ENCODE peak calls at places on chromosomes 12 and 14, in four cellular contexts. N is HL-60, R is GM12878, H is K562. A is an unnamed sample.
A peak's percentile ranks its signal among the peaks of the same experiment; 100 is the strongest.

GRCh38 chr14:73261520-73262426 is 24.5 kb downstream of the PAPLN start:
- DNase-seq in N (no peak), R (no peak), H (no peak), A (no peak)

GRCh38 chr14:25042362-25043299 is 7.3 kb downstream of the STXBP6 start:
- DNase-seq in N (no peak), R (no peak), H (peak; percentile 6), A (no peak)

GRCh38 chr12:9132008-9132535 is 16.4 kb upstream of the A2M start:
- DNase-seq in N (no peak), R (no peak), H (no peak), A (no peak)

GRCh38 chr12:80268924-80269749 is 169.8 kb downstream of the OTOGL start:
- DNase-seq in N (no peak), R (no peak), H (no peak), A (no peak)

GRCh38 chr14:93859957-93860356 is 67.2 kb upstream of the FAM181A start:
- DNase-seq in N (no peak), R (no peak), H (no peak), A (no peak)

GRCh38 chr12:19248929-19249602 is 119.5 kb downstream of the PLEKHA5 start:
- DNase-seq in N (no peak), R (no peak), H (no peak), A (no peak)

GRCh38 chr14:94031880-94032279 is 5.7 kb downstream of the OTUB2 start:
- DNase-seq in N (no peak), R (no peak), H (no peak), A (no peak)

GRCh38 chr14:61573748-61574513 is 121.4 kb upstream of the HIF1A start:
- DNase-seq in N (no peak), R (no peak), H (no peak), A (no peak)

GRCh38 chr12:23851602-23852001 is 97.9 kb downstream of the SOX5 start:
- DNase-seq in N (no peak), R (no peak), H (no peak), A (no peak)

GRCh38 chr12:126033746-126034145 is 968.5 kb downstream of the AACS start:
- DNase-seq in N (no peak), R (no peak), H (no peak), A (no peak)

GRCh38 chr14:71209888-71210287 is 302.6 kb downstream of the PCNX1 start:
- DNase-seq in N (no peak), R (no peak), H (no peak), A (no peak)

GRCh38 chr12:105420046-105420445 is 89.6 kb downstream of the C12orf75 start:
- DNase-seq in N (no peak), R (no peak), H (no peak), A (no peak)

GRCh38 chr12:77131977-77132490 is 66.7 kb upstream of the E2F7 start:
- DNase-seq in N (no peak), R (no peak), H (no peak), A (no peak)

GRCh38 chr12:10941916-10942607 is 3.0 kb upstream of the TAS2R14 start:
- DNase-seq in N (peak; percentile 7), R (peak; percentile 9), H (no peak), A (no peak)

GRCh38 chr14:52711666-52712065 is 4.7 kb downstream of the PSMC6 start:
- DNase-seq in N (no peak), R (no peak), H (no peak), A (no peak)

GRCh38 chr14:44898547-44898946 is 63.2 kb downstream of the KLHL28 start:
- DNase-seq in N (no peak), R (no peak), H (no peak), A (no peak)

GRCh38 chr14:62674833-62675232 is 370.4 kb downstream of the KCNH5 start:
- DNase-seq in N (peak; percentile 49), R (no peak), H (no peak), A (no peak)

GRCh38 chr14:89787525-89787924 is 167.0 kb downstream of the EFCAB11 start:
- DNase-seq in N (no peak), R (no peak), H (no peak), A (no peak)

GRCh38 chr12:108967869-108968540 is 52.9 kb downstream of the SVOP start:
- DNase-seq in N (no peak), R (no peak), H (peak; percentile 57), A (no peak)

GRCh38 chr12:117098361-117099217 is 627 bp downstream of the TESC start:
- DNase-seq in N (no peak), R (no peak), H (peak; percentile 66), A (peak; percentile 58)

GRCh38 chr14:32560213-32560857 is 231.2 kb downstream of the AKAP6 start:
- DNase-seq in N (peak; percentile 43), R (no peak), H (peak; percentile 43), A (peak; percentile 12)

GRCh38 chr12:104083769-104084475 is 19.6 kb downstream of the HCFC2 start:
- DNase-seq in N (no peak), R (peak; percentile 36), H (no peak), A (peak; percentile 7)

GRCh38 chr14:56659964-56660551 is 80.5 kb downstream of the TMEM260 start:
- DNase-seq in N (peak; percentile 18), R (no peak), H (peak; percentile 32), A (peak; percentile 34)

GRCh38 chr14:102219316-102219715 is 79.6 kb downstream of the WDR20 start:
- DNase-seq in N (no peak), R (no peak), H (no peak), A (no peak)

GRCh38 chr12:118017926-118018325 is 1.4 kb downstream of the RFC5 start:
- DNase-seq in N (no peak), R (no peak), H (no peak), A (no peak)

GRCh38 chr12:6254491-6254890 is 54.3 kb downstream of the CD9 start:
- DNase-seq in N (no peak), R (no peak), H (no peak), A (no peak)

DNA sequence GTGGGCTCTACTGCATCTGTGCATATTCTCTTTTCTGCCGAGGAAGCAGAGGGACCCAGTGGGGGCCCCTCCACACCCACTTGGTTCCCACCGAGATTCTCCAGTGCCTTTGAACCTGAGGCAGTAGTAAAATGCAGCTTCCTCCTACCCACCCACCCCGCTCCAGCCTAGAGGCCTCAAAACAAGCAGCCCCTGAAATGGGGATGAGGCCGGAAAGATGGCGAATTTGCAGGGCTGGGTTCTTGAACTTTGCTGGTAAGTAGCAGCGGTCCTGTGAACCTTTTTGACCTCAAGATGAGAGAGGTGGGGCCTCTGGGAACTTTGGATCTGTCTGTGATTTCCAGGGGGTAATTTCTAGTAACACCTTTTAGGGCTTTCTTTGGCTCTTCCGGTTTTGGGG is 15.4 kb downstream of the PLEKHG3 start:
- DNase-seq in N (no peak), R (no peak), H (no peak), A (no peak)
- TF ChIP-seq SPI1 in N (no peak), R (no peak), H (no peak), A (no peak)

GRCh38 chr14:90785474-90785873 is 30.8 kb downstream of the TTC7B start:
- DNase-seq in N (peak; percentile 71), R (no peak), H (no peak), A (no peak)

GRCh38 chr14:90784621-90785270 is 31.5 kb downstream of the TTC7B start:
- DNase-seq in N (no peak), R (no peak), H (no peak), A (no peak)

GRCh38 chr14:90791481-90791880 is 24.7 kb downstream of the TTC7B start:
- DNase-seq in N (no peak), R (no peak), H (no peak), A (no peak)

GRCh38 chr14:90785876-90786450 is 30.3 kb downstream of the TTC7B start:
- DNase-seq in N (no peak), R (no peak), H (no peak), A (no peak)

DNA sequence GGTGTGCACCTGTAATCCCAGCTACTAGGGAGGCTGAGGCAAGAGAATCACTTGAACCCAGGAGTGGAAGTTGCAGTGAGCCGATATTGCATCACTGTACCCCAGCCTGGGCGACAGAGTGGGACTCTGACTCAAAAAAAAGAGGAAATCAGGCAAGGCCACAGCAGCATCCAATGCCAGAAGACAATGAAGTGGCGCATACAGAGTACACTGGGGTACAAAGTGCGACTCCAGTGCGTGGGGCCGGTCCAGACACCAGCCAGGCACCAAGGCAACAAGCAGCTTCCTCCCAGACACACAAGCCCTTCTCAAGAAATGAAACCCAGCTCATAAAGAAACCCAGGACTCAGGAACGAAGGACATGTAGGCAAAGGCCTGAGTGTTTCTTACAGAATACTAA is 28.2 kb downstream of the TTC7B start:
- DNase-seq in N (peak; percentile 77), R (no peak), H (no peak), A (no peak)
- TF ChIP-seq SPI1 in N (peak; percentile 90), R (no peak), H (no peak), A (no peak)

GRCh38 chr12:124605869-124606774 is 38.7 kb upstream of the NCOR2 start:
- DNase-seq in N (no peak), R (no peak), H (peak; percentile 65), A (no peak)
- TF ChIP-seq SPI1 in N (no peak), R (no peak), H (no peak), A (no peak)

GRCh38 chr14:104425763-104426691 is 153.5 kb upstream of the C14orf180 start:
- DNase-seq in N (no peak), R (no peak), H (no peak), A (no peak)
- TF ChIP-seq SPI1 in N (no peak), R (no peak), H (no peak), A (no peak)

GRCh38 chr12:121330692-121331091 is 21.5 kb downstream of the ANAPC5 start:
- DNase-seq in N (no peak), R (no peak), H (no peak), A (no peak)

GRCh38 chr12:121337416-121337815 is 14.8 kb downstream of the ANAPC5 start:
- DNase-seq in N (no peak), R (no peak), H (no peak), A (no peak)

GRCh38 chr12:121331268-121331667 is 20.9 kb downstream of the ANAPC5 start:
- DNase-seq in N (no peak), R (no peak), H (no peak), A (no peak)

GRCh38 chr12:121333747-121334146 is 18.5 kb downstream of the ANAPC5 start:
- DNase-seq in N (no peak), R (no peak), H (no peak), A (no peak)

GRCh38 chr12:121334513-121335343 is 17.5 kb downstream of the ANAPC5 start:
- DNase-seq in N (peak; percentile 55), R (peak; percentile 26), H (peak; percentile 58), A (no peak)
- TF ChIP-seq SPI1 in N (no peak), R (no peak), H (no peak), A (no peak)

GRCh38 chr12:114689075-114689994 is 5.4 kb upstream of the TBX3 start:
- DNase-seq in N (no peak), R (no peak), H (no peak), A (no peak)

GRCh38 chr12:114692558-114693531 is 8.9 kb upstream of the TBX3 start:
- DNase-seq in N (no peak), R (no peak), H (no peak), A (no peak)

GRCh38 chr12:114691810-114692557 is 8.0 kb upstream of the TBX3 start:
- DNase-seq in N (no peak), R (no peak), H (no peak), A (no peak)

GRCh38 chr12:114690267-114691135 is 6.5 kb upstream of the TBX3 start:
- DNase-seq in N (no peak), R (no peak), H (no peak), A (no peak)

GRCh38 chr12:114691196-114691595 is 7.2 kb upstream of the TBX3 start:
- DNase-seq in N (no peak), R (no peak), H (no peak), A (no peak)
- TF ChIP-seq SPI1 in N (no peak), R (no peak), H (no peak), A (no peak)

GRCh38 chr12:30796508-30796780 is 41.7 kb upstream of the CAPRIN2 start:
- DNase-seq in N (no peak), R (no peak), H (peak; percentile 29), A (no peak)
- TF ChIP-seq SPI1 in N (no peak), R (no peak), H (no peak), A (no peak)

A was measured in GM12891.